ENCODE peak calls at places on chromosomes 2 and 18, in four cellular contexts. H is A549, D is K562, N is H1. E is an unnamed sample.
A peak's percentile ranks its signal among the peaks of the same experiment; 100 is the strongest.

GRCh38 chr2:231134910-231135650 is 10.2 kb upstream of the HTR2B start:
- DNase-seq in H (no peak), D (no peak), N (no peak), E (no peak)

GRCh38 chr18:55079481-55080350 is 120.5 kb upstream of the CCDC68 start:
- DNase-seq in H (no peak), D (no peak), N (no peak), E (no peak)

GRCh38 chr18:59546164-59546563 is 151.1 kb downstream of the CCBE1 start:
- DNase-seq in H (no peak), D (peak; percentile 42), N (no peak), E (no peak)

GRCh38 chr18:39746201-39746600 is 2180.6 kb upstream of the CELF4 start:
- DNase-seq in H (no peak), D (no peak), N (no peak), E (no peak)

GRCh38 chr2:54239427-54239826 is 16.6 kb downstream of the TSPYL6 start:
- DNase-seq in H (no peak), D (no peak), N (no peak), E (no peak)

GRCh38 chr2:213868526-213868925 is 542.3 kb upstream of the VWC2L start:
- DNase-seq in H (no peak), D (no peak), N (no peak), E (no peak)

GRCh38 chr2:166560022-166560421 is 66.0 kb upstream of the SCN7A start:
- DNase-seq in H (no peak), D (no peak), N (no peak), E (no peak)

GRCh38 chr2:217365656-217366055 is 505.8 kb upstream of the TNP1 start:
- DNase-seq in H (no peak), D (no peak), N (no peak), E (no peak)

GRCh38 chr18:61414116-61414515 is 80.9 kb downstream of the CDH20 start:
- DNase-seq in H (no peak), D (no peak), N (no peak), E (no peak)

GRCh38 chr2:55809875-55810620 is 113.5 kb downstream of the EFEMP1 start:
- DNase-seq in H (no peak), D (no peak), N (no peak), E (no peak)

GRCh38 chr18:23451011-23451410 is 2.1 kb upstream of the RIOK3 start:
- DNase-seq in H (no peak), D (no peak), N (no peak), E (no peak)

GRCh38 chr18:22667616-22668422 is 250.1 kb upstream of the CTAGE1 start:
- DNase-seq in H (peak; percentile 5), D (peak; percentile 86), N (no peak), E (no peak)

GRCh38 chr2:174341995-174342571 is 7.3 kb downstream of the SP9 start:
- DNase-seq in H (no peak), D (no peak), N (no peak), E (no peak)

GRCh38 chr2:98503481-98504096 is 58.9 kb downstream of the INPP4A start:
- DNase-seq in H (no peak), D (no peak), N (no peak), E (no peak)

GRCh38 chr2:98501896-98502295 is 57.2 kb downstream of the INPP4A start:
- DNase-seq in H (no peak), D (no peak), N (no peak), E (no peak)

GRCh38 chr2:98501223-98501622 is 56.6 kb downstream of the INPP4A start:
- DNase-seq in H (no peak), D (no peak), N (no peak), E (no peak)

GRCh38 chr2:98504386-98505109 is 59.9 kb downstream of the INPP4A start:
- DNase-seq in H (no peak), D (no peak), N (no peak), E (no peak)

DNA sequence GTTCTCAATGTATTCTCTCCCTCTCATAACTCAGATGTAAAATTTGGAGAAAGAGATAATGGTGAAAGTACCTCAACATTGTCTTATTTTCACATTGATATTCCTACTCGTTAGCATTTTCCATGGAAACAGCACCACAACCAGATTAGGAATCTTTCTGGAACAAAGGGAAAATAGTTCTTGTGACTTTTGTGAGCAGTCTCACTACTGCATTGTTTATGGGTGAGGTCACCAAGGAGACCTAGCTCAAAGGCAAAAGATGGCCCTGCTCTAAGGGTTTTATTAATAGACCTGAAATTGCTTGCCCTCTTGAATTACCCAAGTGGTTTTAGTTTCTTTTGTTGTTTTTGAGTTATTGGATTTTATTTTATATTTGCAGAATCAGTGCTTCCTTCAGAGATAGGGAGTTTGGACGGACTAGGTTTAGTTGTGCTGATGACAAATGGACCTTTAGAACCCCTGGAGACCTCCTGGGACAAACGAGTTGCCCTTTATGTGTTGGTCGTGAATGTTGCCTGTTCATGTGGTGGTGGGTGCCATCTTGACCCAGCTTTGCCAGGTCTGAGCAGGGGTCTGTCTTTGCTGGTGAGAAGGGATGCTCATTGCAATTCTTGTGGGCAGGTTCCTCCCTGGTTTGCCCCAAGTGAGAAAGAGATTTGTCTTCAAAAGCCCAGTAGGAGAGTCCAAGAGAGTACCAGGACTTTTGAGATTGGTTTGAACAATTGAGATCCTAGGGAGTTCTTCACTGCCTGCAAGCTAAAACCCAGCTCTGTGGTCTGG is 58.1 kb downstream of the INPP4A start:
- DNase-seq in H (no peak), D (no peak), N (no peak), E (no peak)
- TF ChIP-seq RNF2 in H (no peak), D (no peak), N (no peak), E (no peak)

GRCh38 chr2:64466696-64467462 is 12.9 kb downstream of the LGALSL start:
- DNase-seq in H (no peak), D (no peak), N (no peak), E (no peak)

GRCh38 chr2:64462171-64462570 is 8.2 kb downstream of the LGALSL start:
- DNase-seq in H (no peak), D (no peak), N (no peak), E (no peak)

GRCh38 chr2:64462940-64463339 is 9.0 kb downstream of the LGALSL start:
- DNase-seq in H (no peak), D (no peak), N (no peak), E (no peak)

GRCh38 chr2:64461271-64462058 is 7.5 kb downstream of the LGALSL start:
- DNase-seq in H (no peak), D (no peak), N (no peak), E (no peak)

GRCh38 chr2:64463784-64464183 is 9.8 kb downstream of the LGALSL start:
- DNase-seq in H (no peak), D (no peak), N (no peak), E (no peak)
- TF ChIP-seq RNF2 in H (no peak), D (no peak), N (no peak), E (no peak)

GRCh38 chr2:232232915-232233314 is 145.6 kb upstream of the ALPP start:
- DNase-seq in H (no peak), D (no peak), N (no peak), E (no peak)

GRCh38 chr2:232235716-232236115 is 142.8 kb upstream of the ALPP start:
- DNase-seq in H (no peak), D (no peak), N (no peak), E (no peak)

GRCh38 chr2:232237460-232237859 is 141.1 kb upstream of the ALPP start:
- DNase-seq in H (no peak), D (no peak), N (no peak), E (no peak)

GRCh38 chr2:232236200-232236599 is 142.4 kb upstream of the ALPP start:
- DNase-seq in H (no peak), D (no peak), N (no peak), E (no peak)

DNA sequence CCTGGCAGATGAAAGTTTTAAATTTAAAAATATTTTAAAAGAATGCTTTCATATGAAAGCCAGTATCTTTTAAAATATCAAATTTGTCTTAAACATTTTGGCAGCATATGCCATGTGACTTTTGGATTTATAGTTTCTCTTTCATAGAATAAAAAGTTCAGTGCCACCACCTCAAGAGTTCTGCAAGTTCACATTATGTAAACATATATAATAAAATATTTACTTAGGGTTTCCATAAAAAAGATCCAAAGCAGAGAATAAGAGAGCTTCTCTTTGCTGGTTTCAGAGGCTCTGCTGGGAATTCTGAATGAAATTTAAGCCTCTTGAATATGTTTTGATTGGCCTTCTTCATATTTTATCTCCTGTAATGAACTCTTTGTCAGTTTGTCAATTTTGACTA is 143.3 kb upstream of the ALPP start:
- DNase-seq in H (no peak), D (no peak), N (no peak), E (no peak)
- TF ChIP-seq RNF2 in H (no peak), D (no peak), N (no peak), E (no peak)

DNA sequence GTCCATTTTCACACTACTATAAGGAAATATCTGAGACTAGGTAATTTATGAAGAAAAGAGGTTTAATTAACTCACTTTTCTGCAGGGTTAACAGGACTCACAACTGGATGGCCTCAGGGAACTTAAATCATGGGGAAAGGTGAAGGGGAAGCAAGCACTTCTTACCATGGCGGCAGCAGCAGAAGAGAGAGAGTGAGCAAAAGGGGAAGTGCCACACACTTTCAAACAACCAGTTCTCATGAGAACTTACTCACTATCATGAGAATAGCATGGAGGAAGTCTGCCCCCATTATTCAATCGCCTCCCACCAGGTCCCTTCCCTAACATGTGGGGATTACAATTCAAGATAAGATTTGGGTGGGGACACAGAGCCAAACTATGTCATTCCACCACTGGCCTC is 55.1 kb upstream of the NETO1 start:
- DNase-seq in H (no peak), D (no peak), N (no peak), E (no peak)
- TF ChIP-seq RNF2 in H (no peak), D (no peak), N (no peak), E (no peak)

DNA sequence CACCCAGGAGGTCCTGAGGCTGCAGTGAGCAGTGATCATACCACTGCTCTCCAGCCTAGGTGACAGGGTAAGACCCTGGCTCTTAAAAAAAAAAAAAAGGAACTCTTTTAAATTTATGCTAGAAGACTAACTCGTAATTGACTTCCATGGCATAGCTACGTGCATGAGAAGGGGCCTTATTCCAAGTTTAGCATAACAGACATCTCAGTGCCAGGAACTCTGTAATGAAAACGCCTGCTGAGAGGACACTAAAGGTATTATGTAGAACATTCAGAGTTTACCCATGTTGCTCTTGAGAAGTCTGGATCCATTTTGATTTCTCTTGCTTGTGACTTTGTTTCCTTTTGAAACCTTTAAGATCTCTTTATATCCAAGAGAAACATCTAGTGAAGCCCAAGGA is 276.0 kb downstream of the ZNF407 start:
- DNase-seq in H (no peak), D (no peak), N (no peak), E (no peak)
- TF ChIP-seq RNF2 in H (no peak), D (no peak), N (no peak), E (no peak)

GRCh38 chr2:23235292-23235691 is 149.7 kb upstream of the KLHL29 start:
- DNase-seq in H (no peak), D (no peak), N (no peak), E (no peak)
- TF ChIP-seq RNF2 in H (no peak), D (no peak), N (no peak), E (no peak)

GRCh38 chr2:144453486-144454158 is 66.3 kb downstream of the ZEB2 start:
- DNase-seq in H (no peak), D (no peak), N (no peak), E (no peak)
- TF ChIP-seq RNF2 in H (no peak), D (no peak), N (no peak), E (no peak)

GRCh38 chr2:20327370-20327769 is 23.3 kb downstream of the PUM2 start:
- DNase-seq in H (no peak), D (no peak), N (no peak), E (no peak)

GRCh38 chr2:20322527-20323300 is 27.9 kb downstream of the PUM2 start:
- DNase-seq in H (no peak), D (no peak), N (no peak), E (no peak)

GRCh38 chr2:20330202-20330601 is 20.4 kb downstream of the PUM2 start:
- DNase-seq in H (no peak), D (no peak), N (no peak), E (no peak)

GRCh38 chr2:20326163-20326780 is 24.4 kb downstream of the PUM2 start:
- DNase-seq in H (peak; percentile 50), D (peak; percentile 51), N (no peak), E (peak; percentile 58)
- TF ChIP-seq RNF2 in H (no peak), D (no peak), N (no peak), E (no peak)

GRCh38 chr2:6784299-6784698 is 81.4 kb downstream of the CMPK2 start:
- DNase-seq in H (no peak), D (no peak), N (no peak), E (no peak)
- TF ChIP-seq RNF2 in H (no peak), D (no peak), N (no peak), E (no peak)